ENCODE peak calls at places on chromosomes 13 and 19, in four cellular contexts. One of them, this sample, is unnamed.

GRCh38 chr13:43573787-43574562 is 212.8 kb downstream of the ENOX1 start:
- DNase-seq in A673: peak
- DNase-seq in activated T-helper 1 cell treated with anti-CD3 and anti-CD28 coated beads, Interleukin-2, amount 50 U/mL, for 16 hours: no peak
- DNase-seq in osteocyte: no peak
- DNase-seq in this sample: no peak

GRCh38 chr19:6519289-6519688 is 11.5 kb upstream of the TNFSF9 start:
- DNase-seq in A673: no peak
- DNase-seq in activated T-helper 1 cell treated with anti-CD3 and anti-CD28 coated beads, Interleukin-2, amount 50 U/mL, for 16 hours: no peak
- DNase-seq in osteocyte: no peak
- DNase-seq in this sample: no peak

GRCh38 chr13:69423844-69424243 is 683.8 kb upstream of the ATXN8OS start:
- DNase-seq in A673: no peak
- DNase-seq in activated T-helper 1 cell treated with anti-CD3 and anti-CD28 coated beads, Interleukin-2, amount 50 U/mL, for 16 hours: no peak
- DNase-seq in osteocyte: no peak
- DNase-seq in this sample: no peak

GRCh38 chr19:6378036-6378435 is 2.3 kb upstream of the PSPN start:
- DNase-seq in A673: no peak
- DNase-seq in activated T-helper 1 cell treated with anti-CD3 and anti-CD28 coated beads, Interleukin-2, amount 50 U/mL, for 16 hours: no peak
- DNase-seq in osteocyte: no peak
- DNase-seq in this sample: no peak

GRCh38 chr13:92355213-92355612 is 871.4 kb upstream of the GPC6 start:
- DNase-seq in A673: peak
- DNase-seq in activated T-helper 1 cell treated with anti-CD3 and anti-CD28 coated beads, Interleukin-2, amount 50 U/mL, for 16 hours: no peak
- DNase-seq in osteocyte: no peak
- DNase-seq in this sample: no peak

GRCh38 chr19:11269408-11269807 is 7.1 kb upstream of the DOCK6 start:
- DNase-seq in A673: peak
- DNase-seq in activated T-helper 1 cell treated with anti-CD3 and anti-CD28 coated beads, Interleukin-2, amount 50 U/mL, for 16 hours: no peak
- DNase-seq in osteocyte: no peak
- DNase-seq in this sample: no peak

GRCh38 chr19:50275577-50276368 is 53.4 kb downstream of the KCNC3 start:
- DNase-seq in A673: no peak
- DNase-seq in activated T-helper 1 cell treated with anti-CD3 and anti-CD28 coated beads, Interleukin-2, amount 50 U/mL, for 16 hours: no peak
- DNase-seq in osteocyte: no peak
- DNase-seq in this sample: no peak

GRCh38 chr13:48302920-48303330 is 626 bp upstream of the RB1 start:
- DNase-seq in A673: no peak
- DNase-seq in activated T-helper 1 cell treated with anti-CD3 and anti-CD28 coated beads, Interleukin-2, amount 50 U/mL, for 16 hours: no peak
- DNase-seq in osteocyte: no peak
- DNase-seq in this sample: no peak

GRCh38 chr19:3275068-3275582 is 50.7 kb downstream of the CELF5 start:
- DNase-seq in A673: peak
- DNase-seq in activated T-helper 1 cell treated with anti-CD3 and anti-CD28 coated beads, Interleukin-2, amount 50 U/mL, for 16 hours: no peak
- DNase-seq in osteocyte: no peak
- DNase-seq in this sample: no peak

GRCh38 chr13:48853381-48854102 is 122.2 kb upstream of the FNDC3A start:
- DNase-seq in A673: no peak
- DNase-seq in activated T-helper 1 cell treated with anti-CD3 and anti-CD28 coated beads, Interleukin-2, amount 50 U/mL, for 16 hours: no peak
- DNase-seq in osteocyte: no peak
- DNase-seq in this sample: no peak

GRCh38 chr19:38718747-38719543 is 25.3 kb downstream of the CAPN12 start:
- DNase-seq in A673: no peak
- DNase-seq in activated T-helper 1 cell treated with anti-CD3 and anti-CD28 coated beads, Interleukin-2, amount 50 U/mL, for 16 hours: no peak
- DNase-seq in osteocyte: peak
- DNase-seq in this sample: no peak

GRCh38 chr13:45828253-45828968 is 23.1 kb downstream of the SIAH3 start:
- DNase-seq in A673: no peak
- DNase-seq in activated T-helper 1 cell treated with anti-CD3 and anti-CD28 coated beads, Interleukin-2, amount 50 U/mL, for 16 hours: no peak
- DNase-seq in osteocyte: peak
- DNase-seq in this sample: no peak

GRCh38 chr19:13036366-13036976 is 41.2 kb downstream of the NFIX start:
- DNase-seq in A673: peak
- DNase-seq in activated T-helper 1 cell treated with anti-CD3 and anti-CD28 coated beads, Interleukin-2, amount 50 U/mL, for 16 hours: no peak
- DNase-seq in osteocyte: no peak
- DNase-seq in this sample: no peak

GRCh38 chr13:111429064-111429558 is 108.7 kb downstream of the TEX29 start:
- DNase-seq in A673: peak
- DNase-seq in activated T-helper 1 cell treated with anti-CD3 and anti-CD28 coated beads, Interleukin-2, amount 50 U/mL, for 16 hours: no peak
- DNase-seq in osteocyte: peak
- DNase-seq in this sample: peak

GRCh38 chr19:47022541-47023447 is 3.2 kb downstream of the NPAS1 start:
- DNase-seq in A673: no peak
- DNase-seq in activated T-helper 1 cell treated with anti-CD3 and anti-CD28 coated beads, Interleukin-2, amount 50 U/mL, for 16 hours: no peak
- DNase-seq in osteocyte: no peak
- DNase-seq in this sample: no peak

GRCh38 chr13:111325941-111326620 is 5.6 kb downstream of the TEX29 start:
- DNase-seq in A673: no peak
- DNase-seq in activated T-helper 1 cell treated with anti-CD3 and anti-CD28 coated beads, Interleukin-2, amount 50 U/mL, for 16 hours: no peak
- DNase-seq in osteocyte: peak
- DNase-seq in this sample: no peak

GRCh38 chr19:15498910-15499309 is 9.4 kb upstream of the CYP4F22 start:
- DNase-seq in A673: peak
- DNase-seq in activated T-helper 1 cell treated with anti-CD3 and anti-CD28 coated beads, Interleukin-2, amount 50 U/mL, for 16 hours: no peak
- DNase-seq in osteocyte: no peak
- DNase-seq in this sample: no peak

GRCh38 chr13:98351636-98352035 is 174.6 kb upstream of the RNF113B start:
- DNase-seq in A673: no peak
- DNase-seq in activated T-helper 1 cell treated with anti-CD3 and anti-CD28 coated beads, Interleukin-2, amount 50 U/mL, for 16 hours: no peak
- DNase-seq in osteocyte: no peak
- DNase-seq in this sample: no peak

GRCh38 chr19:47581605-47582319 is 8.8 kb upstream of the ZNF541 start:
- DNase-seq in A673: no peak
- DNase-seq in activated T-helper 1 cell treated with anti-CD3 and anti-CD28 coated beads, Interleukin-2, amount 50 U/mL, for 16 hours: no peak
- DNase-seq in osteocyte: no peak
- DNase-seq in this sample: no peak

GRCh38 chr19:7657047-7657779 is 11.6 kb upstream of the RETN start:
- DNase-seq in A673: no peak
- DNase-seq in activated T-helper 1 cell treated with anti-CD3 and anti-CD28 coated beads, Interleukin-2, amount 50 U/mL, for 16 hours: no peak
- DNase-seq in osteocyte: no peak
- DNase-seq in this sample: no peak

GRCh38 chr19:36151144-36152051 is 849 bp downstream of the COX7A1 start:
- DNase-seq in A673: no peak
- DNase-seq in activated T-helper 1 cell treated with anti-CD3 and anti-CD28 coated beads, Interleukin-2, amount 50 U/mL, for 16 hours: no peak
- DNase-seq in osteocyte: no peak
- DNase-seq in this sample: no peak